ENCODE peak calls at places on chromosomes 16 and 17, in five cellular contexts. X, I, C, O and Y are unnamed samples.

GRCh38 chr17:19331553-19332245 is 30.8 kb downstream of the B9D1 start:
- DNase-seq in X (no peak), I (no peak), C (no peak), O (no peak), Y (no peak)

GRCh38 chr17:58228679-58229078 is 9.6 kb upstream of the MKS1 start:
- DNase-seq in X (no peak), I (no peak), C (no peak), O (no peak), Y (no peak)

GRCh38 chr17:73901249-73901648 is 257.0 kb upstream of the SDK2 start:
- DNase-seq in X (no peak), I (no peak), C (no peak), O (no peak), Y (no peak)

GRCh38 chr16:89141884-89142267 is 29.7 kb upstream of the CDH15 start:
- DNase-seq in X (no peak), I (no peak), C (no peak), O (no peak), Y (no peak)

GRCh38 chr16:4015275-4015990 is 100.8 kb downstream of the ADCY9 start:
- DNase-seq in X (no peak), I (no peak), C (no peak), O (no peak), Y (no peak)

GRCh38 chr17:45666641-45667040 is 117.5 kb upstream of the CRHR1 start:
- DNase-seq in X (no peak), I (no peak), C (no peak), O (no peak), Y (no peak)

GRCh38 chr16:60091076-60091475 is 1357.0 kb upstream of the GOT2 start:
- DNase-seq in X (no peak), I (no peak), C (no peak), O (no peak), Y (no peak)

GRCh38 chr17:78000351-78000750 is 41.8 kb downstream of the TNRC6C start:
- DNase-seq in X (no peak), I (no peak), C (no peak), O (peak), Y (no peak)

GRCh38 chr16:66478733-66479511 is 51.8 kb downstream of the BEAN1 start:
- DNase-seq in X (no peak), I (peak), C (peak), O (peak), Y (peak)

GRCh38 chr16:22614271-22614947 is 103.7 kb downstream of the NPIPB5 start:
- DNase-seq in X (no peak), I (no peak), C (no peak), O (peak), Y (no peak)